ENCODE peak calls at places on chromosomes 16 and 17, in four cellular contexts. Z, J, P and D are unnamed samples.

GRCh38 chr16:56682703-56683397 is 580 bp downstream of the MT1X start:
- DNase-seq in P (no peak), Z (peak; percentile 20), J (no peak), D (no peak)

GRCh38 chr16:17062676-17063075 is 408.1 kb downstream of the XYLT1 start:
- DNase-seq in P (no peak), J (no peak), Z (no peak), D (no peak)

GRCh38 chr17:79907217-79907715 is 68.0 kb upstream of the CBX4 start:
- DNase-seq in J (no peak), P (peak; percentile 42), Z (no peak), D (no peak)

GRCh38 chr16:75251280-75252048 is at the start of gene BCAR1:
- DNase-seq in P (peak; percentile 85), J (peak; percentile 96), Z (peak; percentile 88), D (peak; percentile 70)

GRCh38 chr16:59180083-59180476 is 446.0 kb upstream of the GOT2 start:
- DNase-seq in P (no peak), Z (no peak), J (no peak), D (no peak)

GRCh38 chr16:55035956-55036355 is 105.3 kb downstream of the IRX5 start:
- DNase-seq in P (no peak), J (no peak), Z (no peak), D (no peak)

GRCh38 chr17:15891348-15891747 is 53.6 kb upstream of the ADORA2B start:
- DNase-seq in Z (no peak), J (no peak), P (no peak), D (no peak)

GRCh38 chr17:41504126-41504977 is 1.1 kb downstream of the KRT13 start:
- DNase-seq in Z (no peak), P (no peak), J (no peak), D (no peak)

GRCh38 chr17:1577186-1577585 is 14.6 kb upstream of the PITPNA start:
- DNase-seq in P (peak; percentile 93), J (no peak), Z (peak; percentile 75), D (peak; percentile 90)

GRCh38 chr17:75518201-75518600 is 1.9 kb downstream of the TSEN54 start:
- DNase-seq in Z (peak; percentile 31), J (no peak), P (no peak), D (no peak)

GRCh38 chr17:31163091-31163781 is 68.5 kb downstream of the NF1 start:
- DNase-seq in Z (no peak), J (no peak), P (no peak), D (no peak)

GRCh38 chr17:3596804-3597464 is 12.3 kb downstream of the TRPV1 start:
- DNase-seq in J (no peak), P (no peak), Z (no peak), D (no peak)

GRCh38 chr17:72656114-72656763 is 436.2 kb downstream of the SLC39A11 start:
- DNase-seq in J (no peak), P (no peak), Z (no peak), D (no peak)

GRCh38 chr16:24822542-24822941 is 23.2 kb upstream of the SLC5A11 start:
- DNase-seq in J (no peak), P (no peak), Z (no peak), D (no peak)

GRCh38 chr16:23148513-23149266 is 562 bp downstream of the USP31 start:
- DNase-seq in P (peak; percentile 92), J (peak; percentile 67), Z (peak; percentile 83), D (peak; percentile 71)

GRCh38 chr17:47219621-47220475 is 10.7 kb downstream of the MYL4 start:
- DNase-seq in P (no peak), J (no peak), Z (no peak), D (no peak)

GRCh38 chr16:22065252-22065651 is 27.1 kb upstream of the VWA3A start:
- DNase-seq in P (no peak), J (no peak), Z (no peak), D (no peak)

GRCh38 chr17:66661411-66661843 is 173.5 kb upstream of the CACNG5 start:
- DNase-seq in Z (no peak), P (no peak), J (peak; percentile 18), D (peak; percentile 46)

GRCh38 chr16:56604966-56605365 is 3.4 kb upstream of the MT2A start:
- DNase-seq in Z (no peak), P (no peak), J (no peak), D (no peak)

GRCh38 chr16:21950782-21951521 is 2.2 kb upstream of the UQCRC2 start:
- DNase-seq in J (peak; percentile 48), Z (no peak), P (no peak), D (no peak)

GRCh38 chr17:65794572-65794971 is 233.1 kb upstream of the AXIN2 start:
- DNase-seq in J (peak; percentile 36), Z (no peak), P (no peak), D (no peak)

GRCh38 chr16:89365044-89365467 is 125.3 kb downstream of the ANKRD11 start:
- DNase-seq in J (no peak), Z (no peak), P (no peak), D (no peak)

GRCh38 chr17:68453991-68454665 is 3.2 kb downstream of the WIPI1 start:
- DNase-seq in J (no peak), Z (no peak), P (no peak), D (no peak)

GRCh38 chr16:15925631-15926030 is 23.8 kb upstream of the ABCC1 start:
- DNase-seq in J (no peak), Z (no peak), P (no peak), D (no peak)

GRCh38 chr16:83969771-83970429 is 1.9 kb downstream of the NECAB2 start:
- DNase-seq in J (no peak), Z (no peak), P (no peak), D (no peak)

GRCh38 chr17:39607851-39608130 is at the start of gene NEUROD2:
- DNase-seq in Z (no peak), J (no peak), P (no peak), D (no peak)

GRCh38 chr17:37719866-37720265 is 25.0 kb downstream of the HNF1B start:
- DNase-seq in P (no peak), J (no peak), Z (no peak), D (no peak)

GRCh38 chr17:15436399-15437369 is 30.7 kb downstream of the CDRT4 start:
- DNase-seq in Z (peak; percentile 63), P (no peak), J (peak; percentile 44), D (no peak)

GRCh38 chr17:45719335-45720071 is 64.6 kb upstream of the CRHR1 start:
- DNase-seq in J (peak; percentile 24), Z (no peak), P (no peak), D (no peak)

GRCh38 chr16:9836118-9836736 is 346.0 kb downstream of the GRIN2A start:
- DNase-seq in Z (no peak), P (no peak), J (peak; percentile 31), D (no peak)

GRCh38 chr17:40121191-40121885 is 433 bp upstream of the MSL1 start:
- DNase-seq in J (no peak), P (peak; percentile 89), Z (peak; percentile 59), D (no peak)

GRCh38 chr17:78774456-78774855 is 7.6 kb downstream of the CYTH1 start:
- DNase-seq in J (no peak), Z (no peak), P (peak; percentile 70), D (no peak)

GRCh38 chr17:48770954-48771353 is 42.4 kb upstream of the HOXB13 start:
- DNase-seq in Z (no peak), J (no peak), P (no peak), D (no peak)
- H3K4me3 ChIP-seq in Z (no peak overlapping the region), J (no peak overlapping the region), P (no peak overlapping the region), D (no peak overlapping the region)

DNA sequence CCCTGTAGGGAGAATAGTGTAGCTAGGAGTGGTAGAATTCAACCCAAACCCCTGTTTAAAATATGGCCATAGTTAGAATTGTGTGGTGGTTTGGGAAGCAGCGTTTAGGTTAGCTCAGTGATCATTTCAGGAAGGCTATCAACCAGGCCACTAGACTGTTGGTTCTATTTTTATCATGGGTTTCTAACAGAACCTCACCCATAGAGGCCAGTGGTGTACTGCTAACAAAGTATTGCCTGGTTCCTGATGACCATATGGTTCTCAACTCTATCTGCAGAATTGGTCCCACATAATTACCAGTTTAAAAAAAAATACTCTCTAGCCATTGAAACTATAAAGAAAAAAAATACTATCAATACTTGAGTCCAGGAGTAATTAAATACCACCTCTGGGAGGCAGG is 70.5 kb upstream of the RASL10B start:
- DNase-seq in J (no peak), P (no peak), Z (no peak), D (no peak)
- TF ChIP-seq POLR2A in J (no peak), P (no peak), Z (no peak), D (no peak)

GRCh38 chr17:28722413-28723158 is 2.8 kb downstream of the RPL23A start:
- DNase-seq in Z (no peak), P (no peak), J (no peak), D (no peak)
- TF ChIP-seq POLR2AphosphoS5 in Z (no peak), P (no peak), J (no peak), D (no peak)

GRCh38 chr17:81423698-81424071 is 28.4 kb downstream of the BAHCC1 start:
- DNase-seq in P (no peak), J (no peak), Z (no peak), D (no peak)
- H3K4me3 ChIP-seq in P (no peak overlapping the region), J (no peak overlapping the region), Z (no peak overlapping the region), D (peak overlapping the region; percentile 12)

DNA sequence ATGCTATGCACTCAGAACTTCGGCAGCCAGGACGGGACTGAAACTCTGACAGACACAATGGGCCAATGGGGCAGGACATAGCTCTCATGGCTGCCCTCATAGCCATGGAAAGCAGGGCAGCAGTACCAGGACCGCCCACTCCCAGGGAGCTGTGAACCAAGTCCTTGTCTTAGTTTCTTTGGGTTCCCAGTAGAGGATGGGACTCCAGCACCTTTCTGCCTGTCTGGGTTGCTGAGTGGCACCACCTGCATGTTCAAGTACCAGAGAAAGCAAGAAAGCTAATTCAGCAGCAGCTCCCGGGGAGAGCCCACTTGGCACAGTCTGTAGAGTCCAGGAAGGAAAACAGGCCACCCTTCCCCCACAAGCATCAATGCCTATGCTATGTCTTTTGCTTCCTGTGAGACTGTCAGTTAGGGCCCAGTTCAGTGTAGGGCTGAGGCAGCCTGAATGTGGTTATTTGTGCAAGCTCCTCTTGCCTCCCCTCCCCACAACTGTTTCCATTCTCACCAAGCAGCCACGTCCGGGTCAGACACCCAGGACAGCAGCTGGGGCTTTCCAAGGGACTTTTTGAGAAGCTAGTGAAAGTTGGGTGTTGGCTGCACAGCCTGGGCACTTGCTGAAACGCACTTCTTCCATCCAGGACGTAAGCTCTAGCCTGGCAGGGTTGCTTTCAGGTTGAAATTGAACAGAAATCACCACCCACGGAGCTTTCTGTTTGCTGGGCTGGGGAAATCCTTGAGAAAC is 7.8 kb downstream of the SUPT4H1 start:
- DNase-seq in Z (peak; percentile 70), J (no peak), P (peak; percentile 92), D (no peak)
- TF ChIP-seq POLR2A in Z (peak; percentile 13), J (peak; percentile 21), P (peak; percentile 45), D (no peak)

GRCh38 chr17:44005865-44006580 is 1.6 kb downstream of the NAGS start:
- DNase-seq in J (no peak), Z (peak; percentile 72), P (peak; percentile 89), D (peak; percentile 62)
- TF ChIP-seq POLR2AphosphoS5 in J (no peak), Z (no peak), P (no peak), D (no peak)

GRCh38 chr16:81696136-81696958 is 82.7 kb upstream of the PLCG2 start:
- DNase-seq in P (no peak), Z (no peak), J (no peak), D (no peak)
- H3K4me3 ChIP-seq in P (no peak overlapping the region), Z (no peak overlapping the region), J (no peak overlapping the region), D (no peak overlapping the region)